ENCODE peak calls at places on chromosomes 4 and X, in ten cellular contexts. M, Z, O, E, S, X, A, B, I and D are unnamed samples. For H3K9me3 and H3K27me3, the result is how much of the 10 kb centered on the place peaks cover.

GRCh38 chr4:108166038-108166437 is 2.7 kb downstream of the LEF1 start:
- DNase-seq in M (no peak), Z (no peak), O (peak), E (no peak), S (no peak), X (no peak), A (no peak), B (peak), I (no peak), D (no peak)

GRCh38 chr4:128565565-128566186 is 243.8 kb upstream of the JADE1 start:
- DNase-seq in M (no peak), Z (no peak), O (no peak), E (peak), S (peak), X (peak), A (peak), B (peak), I (no peak), D (no peak)

GRCh38 chr4:40196260-40196659 is 571 bp upstream of the RHOH start:
- DNase-seq in M (no peak), Z (no peak), O (no peak), E (no peak), S (no peak), X (no peak), A (no peak), B (no peak), I (no peak), D (no peak)

GRCh38 chr4:38785041-38785790 is 2.4 kb upstream of the TLR10 start:
- DNase-seq in M (no peak), Z (no peak), O (no peak), E (no peak), S (no peak), X (no peak), A (no peak), B (no peak), I (no peak), D (no peak)

GRCh38 chr4:33381806-33382205 is 2661.6 kb downstream of the PCDH7 start:
- DNase-seq in M (no peak), Z (no peak), O (no peak), E (no peak), S (no peak), X (no peak), A (no peak), B (no peak), I (no peak), D (no peak)

GRCh38 chr4:138242076-138242829 is at the start of gene SLC7A11:
- DNase-seq in M (peak), Z (peak), O (no peak), E (no peak), S (peak), X (peak), A (peak), B (peak), I (peak), D (peak)

GRCh38 chr4:179110816-179111215 is 1668.6 kb upstream of the AGA start:
- DNase-seq in M (no peak), Z (no peak), O (no peak), E (no peak), S (no peak), X (no peak), A (no peak), B (no peak), I (no peak), D (no peak)

GRCh38 chr4:70841951-70842350 is 2.3 kb upstream of the GRSF1 start:
- DNase-seq in M (no peak), Z (no peak), O (no peak), E (no peak), S (no peak), X (no peak), A (no peak), B (no peak), I (no peak), D (no peak)

GRCh38 chrX:10254746-10255145 is 98.0 kb downstream of the CLCN4 start:
- DNase-seq in M (no peak), Z (no peak), O (no peak), E (no peak), S (no peak), X (no peak), A (no peak), B (no peak), I (no peak), D (no peak)

GRCh38 chrX:139246295-139246694 is 284.2 kb upstream of the F9 start:
- DNase-seq in M (no peak), Z (no peak), O (no peak), E (no peak), S (no peak), X (no peak), A (no peak), B (no peak), I (no peak), D (no peak)

GRCh38 chr4:164396439-164396838 is 357.5 kb upstream of the SMIM31 start:
- DNase-seq in M (no peak), Z (no peak), O (no peak), E (no peak), S (no peak), X (no peak), A (no peak), B (no peak), I (no peak), D (no peak)

GRCh38 chrX:44637282-44637681 is 94.6 kb upstream of the FUNDC1 start:
- DNase-seq in M (no peak), Z (no peak), O (no peak), E (no peak), S (no peak), X (no peak), A (no peak), B (no peak), I (no peak), D (no peak)

GRCh38 chrX:105695451-105695850 is 126.9 kb upstream of the NRK start:
- DNase-seq in M (no peak), Z (no peak), O (no peak), E (no peak), S (no peak), X (no peak), A (no peak), B (no peak), I (no peak), D (no peak)

GRCh38 chrX:8037593-8038348 is 110.6 kb upstream of the PNPLA4 start:
- DNase-seq in M (no peak), Z (no peak), O (no peak), E (no peak), S (no peak), X (no peak), A (no peak), B (no peak), I (no peak), D (no peak)

GRCh38 chrX:34880656-34881055 is 61.9 kb upstream of the FAM47B start:
- DNase-seq in M (no peak), Z (no peak), O (no peak), E (no peak), S (no peak), X (no peak), A (no peak), B (no peak), I (no peak), D (peak)

GRCh38 chrX:87846956-87847355 is 329.4 kb downstream of the KLHL4 start:
- DNase-seq in M (no peak), Z (no peak), O (no peak), E (no peak), S (no peak), X (no peak), A (no peak), B (no peak), I (no peak), D (no peak)

GRCh38 chrX:31546130-31546529 is 474.3 kb upstream of the FTHL17 start:
- DNase-seq in M (no peak), Z (no peak), O (no peak), E (no peak), S (no peak), X (no peak), A (no peak), B (peak), I (no peak), D (peak)

GRCh38 chr4:139651282-139652194 is 14.1 kb upstream of the MGST2 start:
- DNase-seq in M (peak), Z (peak), O (peak), E (peak), S (peak), X (peak), A (peak), B (peak), I (peak), D (peak)

GRCh38 chr4:78962597-78963115 is 23.4 kb upstream of the PAQR3 start:
- DNase-seq in M (no peak), Z (no peak), O (no peak), E (no peak), S (no peak), X (no peak), A (no peak), B (no peak), I (no peak), D (no peak)

GRCh38 chrX:100363926-100364325 is 46.1 kb downstream of the PCDH19 start:
- DNase-seq in M (no peak), Z (no peak), O (no peak), E (no peak), S (no peak), X (no peak), A (no peak), B (no peak), I (no peak), D (no peak)

GRCh38 chr4:56937262-56937661 is 29.6 kb downstream of the REST start:
- DNase-seq in M (no peak), Z (no peak), O (no peak), E (no peak), S (no peak), X (no peak), A (peak), B (no peak), I (no peak), D (peak)

GRCh38 chr4:188198980-188199792 is 59.9 kb downstream of the TRIML1 start:
- DNase-seq in M (no peak), Z (no peak), O (no peak), E (no peak), S (no peak), X (no peak), A (no peak), B (no peak), I (no peak), D (no peak)

GRCh38 chr4:81471361-81472248 is at the start of gene RASGEF1B:
- DNase-seq in M (peak), Z (peak), O (peak), E (peak), S (peak), X (peak), A (no peak), B (peak), I (peak), D (peak)

GRCh38 chr4:182809417-182810102 is 107.6 kb downstream of the DCTD start:
- DNase-seq in M (no peak), Z (no peak), O (no peak), E (no peak), S (no peak), X (no peak), A (peak), B (no peak), I (no peak), D (no peak)

GRCh38 chrX:118355225-118355920 is 9.5 kb downstream of the WDR44 start:
- DNase-seq in M (no peak), Z (no peak), O (no peak), E (no peak), S (no peak), X (no peak), A (no peak), B (no peak), I (no peak), D (no peak)

DNA sequence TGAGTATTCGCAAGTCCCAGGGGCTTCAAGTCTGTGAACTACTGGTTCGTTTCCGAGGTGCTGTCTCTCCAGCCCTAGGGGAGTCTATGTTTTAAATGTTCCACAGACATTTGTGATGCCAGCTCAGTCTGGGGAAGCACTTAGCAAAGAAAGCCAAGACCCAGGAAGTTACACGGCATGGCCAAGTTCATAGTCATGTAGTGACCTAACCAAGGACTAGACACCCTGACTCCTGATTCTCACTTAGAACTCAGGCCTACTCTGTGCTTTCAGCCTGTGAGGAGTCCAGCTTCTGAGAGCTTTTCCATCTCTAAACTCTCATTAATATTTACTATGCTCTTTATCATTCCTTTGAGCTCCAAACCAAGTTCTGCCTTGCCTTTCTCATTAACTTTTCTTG is 105.3 kb upstream of the FAM9C start:
- DNase-seq in M (no peak), Z (no peak), O (no peak), E (no peak), S (no peak), X (no peak), A (no peak), B (no peak), I (no peak), D (no peak)
- H3K9me3 ChIP-seq in M (under half), Z (under half), O (under half), E (under half), S (under half), X (under half), A (under half), B (under half), I (under half), D (under half)

DNA sequence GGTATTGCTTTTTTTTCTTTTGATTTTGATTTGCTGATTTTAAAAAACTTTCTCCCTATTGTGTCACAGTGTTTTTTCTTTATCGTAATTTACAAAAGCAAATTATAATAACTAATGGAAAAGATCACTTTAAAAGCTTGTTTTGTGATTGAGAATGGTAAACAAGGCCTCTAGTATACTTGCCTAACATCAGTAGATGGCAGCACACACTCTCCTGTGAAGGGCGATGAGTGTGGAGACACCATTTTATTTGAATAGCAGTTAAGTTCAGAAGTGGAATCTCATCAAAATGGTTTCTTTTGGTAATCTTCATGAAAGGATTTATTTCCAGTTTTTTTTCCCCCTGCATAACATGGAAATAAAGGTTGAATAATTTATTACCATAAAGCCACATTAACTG is 72.3 kb downstream of the PAK3 start:
- DNase-seq in M (no peak), Z (no peak), O (no peak), E (no peak), S (no peak), X (no peak), A (no peak), B (no peak), I (no peak), D (no peak)
- TF ChIP-seq CTCF in M (no peak), Z (peak), O (no peak), E (peak), S (no peak), X (no peak), A (peak), B (no peak), I (no peak), D (no peak)

GRCh38 chrX:136031626-136032025 is 46.4 kb downstream of the SLC9A6 start:
- DNase-seq in M (no peak), Z (no peak), O (no peak), E (no peak), S (no peak), X (no peak), A (no peak), B (no peak), I (no peak), D (no peak)

GRCh38 chrX:136035663-136036062 is 50.4 kb downstream of the SLC9A6 start:
- DNase-seq in M (no peak), Z (no peak), O (no peak), E (no peak), S (no peak), X (no peak), A (no peak), B (no peak), I (no peak), D (no peak)

GRCh38 chrX:136030357-136031225 is 45.4 kb downstream of the SLC9A6 start:
- DNase-seq in M (no peak), Z (peak), O (no peak), E (no peak), S (peak), X (no peak), A (no peak), B (peak), I (no peak), D (no peak)

GRCh38 chrX:136034622-136035021 is 49.4 kb downstream of the SLC9A6 start:
- DNase-seq in M (no peak), Z (no peak), O (no peak), E (no peak), S (no peak), X (no peak), A (no peak), B (no peak), I (no peak), D (no peak)

DNA sequence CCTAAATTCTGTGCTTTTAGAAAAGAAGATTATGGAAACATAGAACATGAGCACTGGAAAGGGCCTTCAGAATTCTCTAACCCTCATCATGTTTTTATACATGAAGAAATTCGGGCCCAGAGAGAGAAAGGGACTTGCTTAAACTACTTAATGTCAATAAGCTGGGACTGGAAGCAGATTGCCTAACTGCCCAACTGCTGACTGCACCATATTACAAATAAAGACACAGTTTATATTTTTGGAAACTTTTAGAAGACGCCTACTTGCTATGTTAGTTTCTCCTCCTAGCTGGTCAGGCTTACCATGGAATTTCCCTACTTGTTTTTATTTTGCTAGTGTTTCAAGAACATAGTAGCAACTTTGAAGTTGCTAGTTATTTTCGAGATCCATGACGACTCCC is 47.1 kb downstream of the SLC9A6 start:
- DNase-seq in M (no peak), Z (no peak), O (no peak), E (no peak), S (no peak), X (no peak), A (no peak), B (no peak), I (no peak), D (no peak)
- H3K27me3 ChIP-seq in M (under half), Z (under half), O (under half), E (under half), S (under half), X (under half), A (under half), B (under half), I (under half), D (under half)

GRCh38 chrX:73850124-73851013 is 287.4 kb downstream of the CHIC1 start:
- DNase-seq in M (peak), Z (no peak), O (no peak), E (no peak), S (peak), X (no peak), A (peak), B (peak), I (no peak), D (no peak)
- H3K9me3 ChIP-seq in M (under half), Z (under half), O (under half), E (under half), S (under half), X (under half), A (under half), B (under half), I (under half), D (under half)